ENCODE peak calls at places on chromosome 4, in ten cellular contexts. Z is Peyer's patch, G is right lobe of liver, P is adrenal gland, F is A549, E is ovary, Q is uterus, Y is tibial nerve, W is suprapubic skin, X is testis. H is an unnamed sample.

GRCh38 chr4:37243061-37243460 is 1.5 kb upstream of the NWD2 start:
- DNase-seq in Z (no peak), G (no peak), P (no peak), F (no peak), E (no peak), Q (no peak), Y (no peak), W (no peak), X (peak; percentile 38), H (no peak)

GRCh38 chr4:6392407-6392806 is 80.0 kb downstream of the PPP2R2C start:
- DNase-seq in Z (no peak), G (no peak), P (no peak), F (no peak), E (no peak), Q (no peak), Y (no peak), W (no peak), X (no peak), H (no peak)

GRCh38 chr4:61406677-61407076 is 206.6 kb downstream of the ADGRL3 start:
- DNase-seq in Z (no peak), G (no peak), P (no peak), F (no peak), E (no peak), Q (no peak), Y (no peak), W (no peak), X (no peak), H (no peak)

GRCh38 chr4:73842696-73843095 is 6.2 kb downstream of the CXCL6 start:
- DNase-seq in Z (no peak), G (no peak), P (no peak), F (no peak), E (no peak), Q (no peak), Y (no peak), W (no peak), X (no peak), H (no peak)

GRCh38 chr4:98522603-98523395 is 135.6 kb downstream of the TSPAN5 start:
- DNase-seq in Z (no peak), G (no peak), P (no peak), F (peak; percentile 38), E (no peak), Q (no peak), Y (no peak), W (no peak), X (no peak), H (no peak)

GRCh38 chr4:155889036-155889793 is 14.3 kb upstream of the TDO2 start:
- DNase-seq in Z (no peak), G (peak; percentile 68), P (peak; percentile 48), F (peak; percentile 9), E (no peak), Q (no peak), Y (no peak), W (no peak), X (peak; percentile 15), H (no peak)

GRCh38 chr4:174278467-174278866 is 5.0 kb downstream of the FBXO8 start:
- DNase-seq in Z (no peak), G (no peak), P (no peak), F (no peak), E (no peak), Q (no peak), Y (no peak), W (no peak), X (no peak), H (no peak)

GRCh38 chr4:20639346-20639745 is 60.9 kb upstream of the PACRGL start:
- DNase-seq in Z (no peak), G (no peak), P (no peak), F (no peak), E (no peak), Q (no peak), Y (no peak), W (no peak), X (no peak), H (no peak)

GRCh38 chr4:183097251-183098079 is 1.6 kb upstream of the WWC2 start:
- DNase-seq in Z (no peak), G (peak; percentile 51), P (peak; percentile 32), F (no peak), E (no peak), Q (peak; percentile 37), Y (no peak), W (peak; percentile 72), X (no peak), H (no peak)

GRCh38 chr4:36273276-36273675 is 8.1 kb upstream of the DTHD1 start:
- DNase-seq in Z (no peak), G (no peak), P (no peak), F (no peak), E (no peak), Q (no peak), Y (no peak), W (no peak), X (no peak), H (no peak)

GRCh38 chr4:10063544-10064300 is 42.4 kb upstream of the SLC2A9 start:
- DNase-seq in Z (no peak), G (peak; percentile 78), P (peak; percentile 87), F (peak; percentile 49), E (peak; percentile 47), Q (peak; percentile 50), Y (no peak), W (no peak), X (peak; percentile 80), H (no peak)

GRCh38 chr4:60129740-60130139 is 1070.4 kb upstream of the ADGRL3 start:
- DNase-seq in Z (no peak), G (no peak), P (no peak), F (no peak), E (no peak), Q (no peak), Y (no peak), W (no peak), X (no peak), H (no peak)

GRCh38 chr4:159352609-159353008 is 249.7 kb downstream of the RAPGEF2 start:
- DNase-seq in Z (no peak), G (no peak), P (no peak), F (no peak), E (no peak), Q (no peak), Y (no peak), W (no peak), X (no peak), H (no peak)

GRCh38 chr4:154944996-154945395 is 163.9 kb downstream of the RBM46 start:
- DNase-seq in Z (no peak), G (no peak), P (no peak), F (no peak), E (no peak), Q (no peak), Y (no peak), W (no peak), X (no peak), H (no peak)

GRCh38 chr4:52016985-52017384 is 3.2 kb downstream of the LRRC66 start:
- DNase-seq in Z (no peak), G (no peak), P (no peak), F (no peak), E (no peak), Q (no peak), Y (no peak), W (no peak), X (no peak), H (no peak)

GRCh38 chr4:98930311-98930865 is 1.5 kb upstream of the EIF4E start:
- DNase-seq in Z (no peak), G (no peak), P (no peak), F (no peak), E (no peak), Q (no peak), Y (no peak), W (no peak), X (no peak), H (no peak)

GRCh38 chr4:1413687-1414479 is 7.6 kb upstream of the NKX1-1 start:
- DNase-seq in Z (no peak), G (no peak), P (no peak), F (no peak), E (no peak), Q (no peak), Y (no peak), W (no peak), X (peak; percentile 10), H (no peak)

GRCh38 chr4:134544303-134544761 is 342.7 kb upstream of the PABPC4L start:
- DNase-seq in Z (no peak), G (no peak), P (no peak), F (peak; percentile 1), E (no peak), Q (no peak), Y (no peak), W (no peak), X (no peak), H (no peak)

GRCh38 chr4:169987327-169988228 is 38.6 kb downstream of the MFAP3L start:
- DNase-seq in Z (no peak), G (no peak), P (no peak), F (no peak), E (no peak), Q (no peak), Y (no peak), W (no peak), X (no peak), H (no peak)
- H3K27ac ChIP-seq in Z (no peak overlapping the region), G (no peak overlapping the region), P (no peak overlapping the region), F (no peak overlapping the region), E (no peak overlapping the region), Q (no peak overlapping the region), Y (no peak overlapping the region), W (no peak overlapping the region), X (no peak overlapping the region), H (no peak overlapping the region)

GRCh38 chr4:38856524-38857337 is at the start of gene TLR6:
- DNase-seq in Z (peak; percentile 78), G (peak; percentile 64), P (peak; percentile 74), F (peak; percentile 88), E (no peak), Q (no peak), Y (no peak), W (no peak), X (peak; percentile 73), H (no peak)
- TF ChIP-seq POLR2A in Z (no peak), G (no peak), P (peak; percentile 15), F (no peak), E (no peak), Q (no peak), Y (no peak), W (no peak), X (no peak), H (no peak)

DNA sequence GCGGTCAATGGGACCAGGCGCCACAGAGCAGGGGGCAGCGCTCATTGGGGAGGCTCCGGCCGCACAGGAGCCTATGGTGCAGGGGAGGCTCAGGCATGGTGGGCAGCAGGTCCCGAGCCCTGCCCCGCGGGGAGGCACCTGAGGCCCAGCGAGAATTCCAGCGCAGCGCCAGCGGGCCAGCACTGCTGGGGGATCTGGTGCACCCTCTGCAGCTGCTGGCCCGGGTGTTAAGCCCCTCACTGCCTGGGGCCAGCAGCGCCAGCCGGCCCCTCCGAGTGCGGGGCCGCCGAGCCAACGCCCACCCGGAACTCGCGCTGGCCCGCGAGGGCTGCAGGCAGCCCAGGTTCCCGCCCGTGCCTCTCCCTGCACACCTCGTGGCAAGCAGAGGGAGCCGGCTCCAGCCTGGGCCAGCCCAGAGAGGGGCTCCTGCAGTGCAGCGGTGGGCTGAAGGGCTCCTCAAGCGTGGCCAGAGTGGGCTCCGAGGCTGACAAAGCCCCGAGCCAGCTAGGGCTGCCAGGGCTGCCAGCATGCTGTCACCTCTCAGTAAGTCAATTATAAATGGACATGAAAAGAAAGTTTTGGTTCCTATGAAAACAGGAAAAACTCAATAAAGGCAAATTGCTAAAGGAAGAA is 14.5 kb downstream of the FAM184B start:
- DNase-seq in Z (no peak), G (no peak), P (no peak), F (no peak), E (no peak), Q (no peak), Y (no peak), W (no peak), X (no peak), H (no peak)
- H3K27ac ChIP-seq in Z (no peak overlapping the region), G (no peak overlapping the region), P (no peak overlapping the region), F (no peak overlapping the region), E (no peak overlapping the region), Q (no peak overlapping the region), Y (no peak overlapping the region), W (no peak overlapping the region), X (no peak overlapping the region), H (no peak overlapping the region)

GRCh38 chr4:95317124-95317820 is 231.5 kb downstream of the UNC5C start:
- DNase-seq in Z (no peak), G (no peak), P (no peak), F (no peak), E (no peak), Q (no peak), Y (no peak), W (no peak), X (no peak), H (no peak)
- TF ChIP-seq POLR2A in Z (no peak), G (no peak), P (no peak), F (no peak), E (no peak), Q (no peak), Y (no peak), W (no peak), X (no peak), H (no peak)